ENCODE peak calls at places on chromosome 19, in six cellular contexts. D is IMR-90, N is H1, E is H9, G is neuronal stem cell, F is mesenchymal stem cell. S is an unnamed sample.

GRCh38 chr19:28063702-28064101 is 1149.2 kb downstream of the UQCRFS1 start:
- DNase-seq in D (no peak), N (no peak), E (no peak), G (no peak), F (no peak), S (no peak)

GRCh38 chr19:45972944-45973525 is 630 bp downstream of the NOVA2 start:
- DNase-seq in D (no peak), N (peak; percentile 61), E (no peak), G (no peak), F (no peak), S (no peak)

GRCh38 chr19:20238025-20238623 is 71.1 kb downstream of the ZNF486 start:
- DNase-seq in D (peak; percentile 77), N (peak; percentile 97), E (peak; percentile 97), G (peak; percentile 93), F (peak; percentile 90), S (peak; percentile 94)

GRCh38 chr19:6084821-6085220 is 25.5 kb downstream of the RFX2 start:
- DNase-seq in D (no peak), N (no peak), E (no peak), G (no peak), F (no peak), S (no peak)

GRCh38 chr19:33186835-33187540 is 7.1 kb upstream of the LRP3 start:
- DNase-seq in D (no peak), N (no peak), E (no peak), G (no peak), F (no peak), S (no peak)

GRCh38 chr19:13425151-13425550 is 81.1 kb downstream of the CACNA1A start:
- DNase-seq in D (no peak), N (no peak), E (no peak), G (no peak), F (no peak), S (no peak)

GRCh38 chr19:40442328-40443130 is 1.6 kb downstream of the SERTAD3 start:
- DNase-seq in D (no peak), N (no peak), E (no peak), G (no peak), F (no peak), S (no peak)

GRCh38 chr19:47036233-47036651 is 12.2 kb downstream of the TMEM160 start:
- DNase-seq in D (no peak), N (no peak), E (no peak), G (no peak), F (no peak), S (no peak)

GRCh38 chr19:48868196-48868886 is at the start of gene PLEKHA4:
- DNase-seq in D (peak; percentile 49), N (peak; percentile 58), E (peak; percentile 57), G (no peak), F (peak; percentile 81), S (no peak)

GRCh38 chr19:1064661-1065605 is 2.0 kb upstream of the ARHGAP45 start:
- DNase-seq in D (peak; percentile 68), N (peak; percentile 88), E (peak; percentile 81), G (no peak), F (peak; percentile 77), S (peak; percentile 95)

GRCh38 chr19:6519289-6519688 is 11.5 kb upstream of the TNFSF9 start:
- DNase-seq in D (peak; percentile 61), N (no peak), E (no peak), G (no peak), F (no peak), S (peak; percentile 26)

GRCh38 chr19:49554701-49555181 is 25.6 kb downstream of the NOSIP start:
- DNase-seq in D (no peak), N (no peak), E (no peak), G (no peak), F (no peak), S (no peak)

DNA sequence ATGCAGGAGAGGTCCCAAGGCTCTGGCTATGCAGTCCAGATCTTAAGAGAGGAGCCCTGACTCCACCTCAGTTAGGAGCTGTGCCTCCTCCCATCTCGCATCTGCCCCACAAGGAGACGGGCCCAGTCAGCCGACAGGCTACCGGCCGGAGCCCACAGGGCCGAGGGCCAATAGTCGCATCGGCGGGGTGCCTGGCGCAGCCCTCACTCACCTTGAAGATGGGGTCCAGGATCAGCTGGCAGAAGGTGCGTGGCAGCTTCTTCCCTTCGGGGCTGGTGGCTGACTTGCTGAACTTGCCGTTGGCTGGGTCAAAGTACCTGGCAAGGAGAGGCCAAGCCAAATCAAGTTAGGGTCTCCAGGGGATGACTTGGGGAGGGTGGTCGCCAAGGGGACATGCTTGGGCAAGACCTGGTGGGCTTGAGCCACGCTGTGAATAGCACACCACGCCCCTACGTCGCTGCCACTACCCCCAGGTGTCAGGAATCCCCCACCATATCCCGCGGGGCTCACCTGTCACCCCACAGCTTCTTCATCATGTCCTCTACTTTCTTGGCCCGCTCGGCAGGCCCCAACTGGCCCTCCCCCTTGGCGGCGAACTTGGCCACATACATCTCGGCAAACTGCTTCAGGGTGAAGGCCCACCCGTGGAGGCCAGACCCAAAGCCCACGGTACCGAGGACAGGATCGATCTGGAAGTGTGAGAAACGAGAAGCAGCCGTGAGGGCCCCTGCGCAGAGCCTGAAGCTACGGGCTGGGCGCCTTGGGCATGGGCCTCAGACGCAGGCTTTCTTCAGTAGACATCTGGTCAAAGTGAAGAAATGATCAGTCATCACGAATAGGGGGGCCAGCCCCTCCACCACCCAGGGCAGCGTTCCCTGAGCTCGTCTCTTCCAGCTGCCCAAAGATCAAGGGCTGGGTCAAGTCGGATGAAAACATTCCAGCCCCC is 3.3 kb downstream of the EEF2 start:
- DNase-seq in D (no peak), N (no peak), E (peak; percentile 31), G (no peak), F (no peak), S (no peak)
- H4K91ac ChIP-seq in D (no peak overlapping the region), N (no peak overlapping the region), E (no peak overlapping the region), G (no peak overlapping the region), F (no peak overlapping the region), S (no peak overlapping the region)

GRCh38 chr19:51380379-51380778 is 7.4 kb downstream of the LIM2 start:
- DNase-seq in D (no peak), N (no peak), E (no peak), G (no peak), F (no peak), S (no peak)
- H4K91ac ChIP-seq in D (no peak overlapping the region), N (no peak overlapping the region), E (no peak overlapping the region), G (no peak overlapping the region), F (no peak overlapping the region), S (no peak overlapping the region)

GRCh38 chr19:3346677-3347353 is 19.6 kb upstream of the NFIC start:
- DNase-seq in D (no peak), N (no peak), E (no peak), G (no peak), F (no peak), S (no peak)
- H4K91ac ChIP-seq in D (peak overlapping the region; percentile 66), N (no peak overlapping the region), E (no peak overlapping the region), G (no peak overlapping the region), F (peak overlapping the region; percentile 45), S (no peak overlapping the region)

DNA sequence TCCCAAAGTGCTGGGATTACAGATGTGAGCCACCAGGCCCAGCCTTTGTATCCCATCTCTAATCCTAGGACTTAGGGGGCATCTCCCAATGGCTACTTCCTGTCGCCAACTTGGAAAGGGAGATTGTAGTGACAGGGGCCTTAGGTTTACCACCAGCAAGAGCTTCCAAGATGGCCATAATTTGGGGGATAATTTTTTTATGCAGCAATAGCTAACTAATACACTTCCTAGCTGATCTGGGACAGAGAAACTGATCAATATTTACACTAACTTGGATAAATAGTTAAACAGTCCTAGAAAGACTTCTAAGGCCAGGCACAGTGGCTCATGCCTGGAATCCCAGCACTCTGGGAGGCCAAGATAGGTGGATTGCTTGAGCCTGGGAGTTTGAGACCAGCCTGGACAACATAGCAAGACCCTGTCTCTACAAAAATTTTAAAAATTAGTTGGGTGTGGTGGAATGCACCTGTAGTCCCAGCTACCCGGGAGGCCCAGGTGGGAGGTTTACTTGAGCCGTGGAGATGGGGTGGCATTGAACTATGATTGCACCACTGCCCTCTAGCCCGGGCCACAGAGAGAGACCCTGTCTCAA is 5.3 kb upstream of the COLGALT1 start:
- DNase-seq in D (no peak), N (no peak), E (no peak), G (no peak), F (no peak), S (no peak)
- H4K91ac ChIP-seq in D (no peak overlapping the region), N (no peak overlapping the region), E (no peak overlapping the region), G (no peak overlapping the region), F (no peak overlapping the region), S (no peak overlapping the region)

DNA sequence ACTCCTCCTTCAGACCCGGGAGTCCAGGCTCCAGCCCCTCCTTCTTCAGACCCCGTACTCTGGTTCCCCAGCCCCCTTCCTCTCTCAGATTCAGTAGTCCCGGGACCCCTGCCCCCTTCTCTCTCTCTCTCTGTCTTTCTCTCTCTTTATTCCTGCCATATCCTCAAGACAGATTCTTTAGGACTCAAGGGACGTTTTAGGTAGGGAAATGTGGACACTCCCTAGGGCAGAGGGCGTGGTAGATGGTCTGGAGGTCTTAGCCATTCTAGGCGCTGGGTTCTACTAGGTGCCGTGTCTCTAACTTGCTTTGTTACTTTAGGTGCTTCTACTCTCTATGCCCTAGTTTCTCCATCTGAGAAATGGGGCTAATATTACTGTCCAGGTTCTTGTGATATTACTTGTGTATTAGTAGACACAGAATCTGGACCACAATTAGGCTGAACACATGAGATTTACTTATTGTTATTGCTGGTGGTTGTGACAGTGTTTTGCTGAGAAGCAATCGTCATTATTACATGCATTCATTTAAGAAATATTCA is 751 bp upstream of the C19orf84 start:
- DNase-seq in D (no peak), N (no peak), E (no peak), G (no peak), F (no peak), S (no peak)
- H4K91ac ChIP-seq in D (no peak overlapping the region), N (peak overlapping the region; percentile 14), E (no peak overlapping the region), G (no peak overlapping the region), F (no peak overlapping the region), S (no peak overlapping the region)

GRCh38 chr19:4969772-4970531 is 1.0 kb downstream of the KDM4B start:
- DNase-seq in D (no peak), N (peak; percentile 65), E (no peak), G (peak; percentile 21), F (peak; percentile 65), S (peak; percentile 46)
- H4K91ac ChIP-seq in D (no peak overlapping the region), N (no peak overlapping the region), E (no peak overlapping the region), G (no peak overlapping the region), F (no peak overlapping the region), S (peak overlapping the region; percentile 36)

DNA sequence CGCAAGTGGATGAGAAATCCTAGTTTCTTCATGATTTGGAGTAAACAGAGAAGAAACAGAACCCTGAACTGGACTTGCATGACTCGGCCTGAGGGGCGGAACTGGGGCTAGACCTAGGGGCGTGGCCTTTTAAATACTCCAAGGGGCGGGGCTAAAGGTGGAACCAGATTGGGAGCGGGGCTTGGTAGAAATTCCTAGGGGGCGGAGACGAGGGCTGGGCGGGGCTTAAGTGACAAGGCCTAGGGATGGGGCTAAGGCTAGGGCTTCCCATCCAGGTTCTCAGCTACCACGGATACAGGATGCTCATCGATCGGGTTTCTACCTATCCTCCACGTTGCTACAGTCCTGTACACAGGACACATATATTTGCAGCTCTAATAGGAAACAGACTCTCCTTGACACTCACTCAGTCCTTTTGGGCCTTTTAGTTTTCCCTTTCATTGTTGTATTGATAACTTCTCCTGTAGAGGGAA is 372 bp upstream of the ZNF699 start:
- DNase-seq in D (peak; percentile 84), N (peak; percentile 97), E (peak; percentile 95), G (no peak), F (peak; percentile 92), S (no peak)
- H4K91ac ChIP-seq in D (peak overlapping the region; percentile 91), N (no peak overlapping the region), E (no peak overlapping the region), G (no peak overlapping the region), F (peak overlapping the region; percentile 58), S (no peak overlapping the region)

GRCh38 chr19:31892060-31892459 is 453.4 kb upstream of the ZNF507 start:
- DNase-seq in D (no peak), N (no peak), E (no peak), G (no peak), F (no peak), S (no peak)
- H4K91ac ChIP-seq in D (no peak overlapping the region), N (no peak overlapping the region), E (no peak overlapping the region), G (no peak overlapping the region), F (no peak overlapping the region), S (no peak overlapping the region)